ENCODE peak calls at places on chromosomes 16 and 17, in seven cellular contexts. Y is ovary; Z is epithelial cell of esophagus; D is ascending aorta; H is fibroblast of lung; P is CD8-positive, alpha-beta memory T cell; W is kidney epithelial cell. Q is an unnamed sample.
A peak's percentile ranks its signal among the peaks of the same experiment; 100 is the strongest.

GRCh38 chr16:67968440-67969285 is at the start of gene SLC12A4:
- DNase-seq in Y (peak; percentile 85), Z (peak; percentile 68), D (peak; percentile 54), H (peak; percentile 72), P (peak; percentile 85), W (no peak), Q (peak; percentile 79)

GRCh38 chr17:8574687-8575086 is 55.8 kb downstream of the MYH10 start:
- DNase-seq in Y (no peak), Z (no peak), D (no peak), H (peak; percentile 28), P (no peak), W (no peak), Q (no peak)

GRCh38 chr17:34736611-34737010 is 157.2 kb downstream of the TMEM132E start:
- DNase-seq in Y (no peak), Z (no peak), D (no peak), H (no peak), P (no peak), W (no peak), Q (no peak)

GRCh38 chr17:70108166-70108565 is 33.1 kb downstream of the KCNJ16 start:
- DNase-seq in Y (no peak), Z (no peak), D (no peak), H (no peak), P (no peak), W (no peak), Q (no peak)

GRCh38 chr17:67359960-67360817 is 6.2 kb downstream of the PSMD12 start:
- DNase-seq in Y (no peak), Z (peak; percentile 27), D (no peak), H (peak; percentile 45), P (peak; percentile 30), W (no peak), Q (peak; percentile 77)

GRCh38 chr17:28187931-28188330 is 131.1 kb upstream of the TMEM97 start:
- DNase-seq in Y (no peak), Z (peak; percentile 4), D (no peak), H (no peak), P (no peak), W (no peak), Q (no peak)

GRCh38 chr17:41013606-41014005 is 4.7 kb upstream of the KRTAP3-1 start:
- DNase-seq in Y (no peak), Z (no peak), D (no peak), H (peak; percentile 9), P (no peak), W (no peak), Q (no peak)

GRCh38 chr17:7191069-7191468 is 11.9 kb upstream of the ASGR1 start:
- DNase-seq in Y (no peak), Z (no peak), D (no peak), H (no peak), P (no peak), W (no peak), Q (no peak)

GRCh38 chr17:82648165-82648668 is at the start of gene WDR45B:
- DNase-seq in Y (peak; percentile 95), Z (peak; percentile 98), D (peak; percentile 77), H (peak; percentile 98), P (peak; percentile 83), W (peak; percentile 83), Q (peak; percentile 86)

GRCh38 chr16:53695070-53695469 is 8.6 kb downstream of the RPGRIP1L start:
- DNase-seq in Y (no peak), Z (peak; percentile 26), D (no peak), H (peak; percentile 34), P (no peak), W (peak; percentile 45), Q (no peak)

GRCh38 chr16:9957002-9957401 is 225.2 kb downstream of the GRIN2A start:
- DNase-seq in Y (no peak), Z (no peak), D (no peak), H (no peak), P (no peak), W (no peak), Q (no peak)

GRCh38 chr17:79946352-79947231 is 89.1 kb downstream of the TBC1D16 start:
- DNase-seq in Y (no peak), Z (no peak), D (no peak), H (no peak), P (no peak), W (no peak), Q (no peak)

GRCh38 chr17:38330941-38331411 is 12.8 kb downstream of the GPR179 start:
- DNase-seq in Y (no peak), Z (no peak), D (no peak), H (no peak), P (no peak), W (no peak), Q (no peak)

GRCh38 chr16:55275869-55276268 is 48.1 kb upstream of the IRX6 start:
- DNase-seq in Y (no peak), Z (no peak), D (no peak), H (no peak), P (no peak), W (no peak), Q (no peak)

GRCh38 chr16:3959148-3959547 is 78.6 kb upstream of the CREBBP start:
- DNase-seq in Y (no peak), Z (peak; percentile 51), D (no peak), H (peak; percentile 51), P (no peak), W (no peak), Q (no peak)

GRCh38 chr17:39144414-39144813 is 7.0 kb downstream of the PLXDC1 start:
- DNase-seq in Y (peak; percentile 94), Z (peak; percentile 93), D (peak; percentile 25), H (peak; percentile 83), P (no peak), W (no peak), Q (no peak)

GRCh38 chr16:27506771-27507170 is 42.9 kb downstream of the GTF3C1 start:
- DNase-seq in Y (no peak), Z (no peak), D (no peak), H (no peak), P (no peak), W (no peak), Q (no peak)

GRCh38 chr16:983044-984030 is 1.8 kb downstream of the SOX8 start:
- DNase-seq in Y (no peak), Z (no peak), D (no peak), H (no peak), P (no peak), W (no peak), Q (no peak)

GRCh38 chr16:11530171-11530940 is 56.4 kb downstream of the LITAF start:
- DNase-seq in Y (no peak), Z (no peak), D (no peak), H (no peak), P (no peak), W (no peak), Q (no peak)

GRCh38 chr16:89453662-89454321 is 36.6 kb downstream of the ANKRD11 start:
- DNase-seq in Y (no peak), Z (peak; percentile 34), D (no peak), H (no peak), P (no peak), W (no peak), Q (no peak)

GRCh38 chr16:5205394-5206040 is 107.9 kb upstream of the EEF2KMT start:
- DNase-seq in Y (no peak), Z (no peak), D (no peak), H (no peak), P (no peak), W (no peak), Q (no peak)

GRCh38 chr16:4525069-4525468 is 13.5 kb downstream of the CDIP1 start:
- DNase-seq in Y (no peak), Z (no peak), D (no peak), H (no peak), P (no peak), W (no peak), Q (no peak)

GRCh38 chr16:11101695-11102522 is 154.1 kb downstream of the SOCS1 start:
- DNase-seq in Y (no peak), Z (no peak), D (no peak), H (peak; percentile 88), P (no peak), W (no peak), Q (no peak)

GRCh38 chr16:14193316-14193871 is 122.3 kb downstream of the MRTFB start:
- DNase-seq in Y (no peak), Z (no peak), D (no peak), H (no peak), P (no peak), W (no peak), Q (peak; percentile 24)

GRCh38 chr17:82375359-82376041 is 3.9 kb downstream of the UTS2R start:
- DNase-seq in Y (no peak), Z (no peak), D (no peak), H (no peak), P (no peak), W (no peak), Q (no peak)

GRCh38 chr17:79081571-79082276 is 7.1 kb downstream of the ENGASE start:
- DNase-seq in Y (no peak), Z (no peak), D (no peak), H (no peak), P (no peak), W (no peak), Q (no peak)

DNA sequence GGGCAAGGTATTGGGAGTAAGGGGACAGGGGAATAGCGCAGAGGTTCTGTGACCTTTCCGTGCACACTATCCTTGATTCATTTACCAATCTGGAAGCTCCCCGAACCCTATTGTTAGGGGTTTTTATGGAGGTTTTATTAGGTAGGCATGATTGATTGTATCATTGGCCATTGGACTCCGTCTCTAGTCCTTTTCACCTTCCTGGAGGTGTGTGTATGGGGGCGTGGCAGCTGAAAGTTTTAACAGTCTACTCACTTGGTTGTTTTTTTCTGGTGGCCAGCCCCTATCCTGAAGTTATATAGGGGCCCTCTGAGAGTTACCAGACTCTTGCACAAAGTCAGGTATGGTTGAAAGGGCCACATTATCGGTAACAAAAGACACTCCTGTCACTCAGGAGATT is 23.0 kb downstream of the MAP2K4 start:
- DNase-seq in Y (no peak), Z (no peak), D (no peak), H (no peak), P (no peak), W (no peak), Q (no peak)
- H3K4me3 ChIP-seq in Y (no peak overlapping the region), Z (no peak overlapping the region), D (no peak overlapping the region), H (no peak overlapping the region), P (no peak overlapping the region), W (no peak overlapping the region), Q (no peak overlapping the region)

GRCh38 chr17:49971848-49972485 is 3.0 kb downstream of the DLX4 start:
- DNase-seq in Y (no peak), Z (no peak), D (no peak), H (no peak), P (no peak), W (no peak), Q (no peak)
- H3K4me3 ChIP-seq in Y (no peak overlapping the region), Z (peak overlapping the region; percentile 10), D (no peak overlapping the region), H (no peak overlapping the region), P (no peak overlapping the region), W (no peak overlapping the region), Q (no peak overlapping the region)

DNA sequence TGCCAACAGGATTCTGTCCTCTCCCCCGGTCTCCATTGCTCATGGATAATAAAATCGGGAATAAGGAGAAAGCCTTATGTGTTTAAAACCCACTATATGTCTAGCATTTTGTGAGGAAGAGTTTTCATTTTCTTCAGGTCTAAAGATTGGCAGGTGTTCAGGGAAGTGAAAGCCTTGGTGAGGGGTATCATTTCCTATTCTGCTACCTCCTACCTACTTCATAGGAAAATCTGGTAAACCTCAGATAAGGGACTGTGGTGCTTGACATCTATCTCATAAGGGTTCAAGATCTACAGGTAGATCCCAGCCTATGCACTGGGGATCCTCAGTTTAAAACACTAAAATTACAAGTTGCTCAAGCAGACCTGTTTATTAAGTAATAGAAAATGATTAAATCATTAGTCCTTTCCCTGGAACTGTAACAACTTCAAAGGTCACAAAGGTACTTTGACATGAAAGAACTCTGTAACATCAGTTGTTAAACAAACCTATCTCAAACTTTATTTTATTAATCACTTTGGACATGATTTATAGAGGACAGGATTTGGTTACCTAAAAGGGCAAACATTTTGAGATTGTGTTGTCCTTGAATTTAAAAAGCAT is 6.5 kb downstream of the MOSMO start:
- DNase-seq in Y (no peak), Z (peak; percentile 23), D (no peak), H (no peak), P (no peak), W (no peak), Q (no peak)
- H3K4me3 ChIP-seq in Y (no peak overlapping the region), Z (no peak overlapping the region), D (no peak overlapping the region), H (no peak overlapping the region), P (no peak overlapping the region), W (no peak overlapping the region), Q (no peak overlapping the region)

GRCh38 chr17:32281011-32281451 is 15.4 kb downstream of the RHBDL3 start:
- DNase-seq in Y (no peak), Z (no peak), D (no peak), H (no peak), P (no peak), W (no peak), Q (no peak)
- H3K4me3 ChIP-seq in Y (no peak overlapping the region), Z (no peak overlapping the region), D (no peak overlapping the region), H (no peak overlapping the region), P (no peak overlapping the region), W (no peak overlapping the region), Q (no peak overlapping the region)

Q was measured in Jurkat, Clone E6-1.